ENCODE peak calls at places on chromosomes 13 and 19, in eight cellular contexts. One of them, this sample, is unnamed.

GRCh38 chr19:44741841-44742352 is 6.6 kb upstream of the BCL3 start:
- DNase-seq in psoas muscle: peak
- DNase-seq in PC-9: peak
- DNase-seq in bronchial epithelial cell: peak
- DNase-seq in colonic mucosa: peak
- DNase-seq in foreskin fibroblast: peak
- DNase-seq in fibroblast of pulmonary artery: peak
- DNase-seq in HFF-Myc: peak
- DNase-seq in this sample: peak

GRCh38 chr19:38270587-38271167 is 6.3 kb downstream of the SPINT2 start:
- DNase-seq in psoas muscle: no peak
- DNase-seq in PC-9: no peak
- DNase-seq in bronchial epithelial cell: no peak
- DNase-seq in colonic mucosa: no peak
- DNase-seq in foreskin fibroblast: no peak
- DNase-seq in fibroblast of pulmonary artery: no peak
- DNase-seq in HFF-Myc: no peak
- DNase-seq in this sample: no peak

GRCh38 chr13:21823949-21824348 is 153.1 kb downstream of the FGF9 start:
- DNase-seq in psoas muscle: no peak
- DNase-seq in PC-9: no peak
- DNase-seq in bronchial epithelial cell: no peak
- DNase-seq in colonic mucosa: no peak
- DNase-seq in foreskin fibroblast: no peak
- DNase-seq in fibroblast of pulmonary artery: no peak
- DNase-seq in HFF-Myc: no peak
- DNase-seq in this sample: no peak

GRCh38 chr13:114134944-114135610 is 2.7 kb upstream of the RASA3 start:
- DNase-seq in psoas muscle: peak
- DNase-seq in PC-9: no peak
- DNase-seq in bronchial epithelial cell: no peak
- DNase-seq in colonic mucosa: no peak
- DNase-seq in foreskin fibroblast: no peak
- DNase-seq in fibroblast of pulmonary artery: no peak
- DNase-seq in HFF-Myc: no peak
- DNase-seq in this sample: no peak

GRCh38 chr19:44720945-44721344 is 22.0 kb downstream of the CEACAM16 start:
- DNase-seq in psoas muscle: no peak
- DNase-seq in PC-9: no peak
- DNase-seq in bronchial epithelial cell: no peak
- DNase-seq in colonic mucosa: no peak
- DNase-seq in foreskin fibroblast: no peak
- DNase-seq in fibroblast of pulmonary artery: no peak
- DNase-seq in HFF-Myc: no peak
- DNase-seq in this sample: peak

GRCh38 chr19:34226036-34226435 is 28.3 kb upstream of the GARRE1 start:
- DNase-seq in psoas muscle: no peak
- DNase-seq in PC-9: no peak
- DNase-seq in bronchial epithelial cell: no peak
- DNase-seq in colonic mucosa: no peak
- DNase-seq in foreskin fibroblast: no peak
- DNase-seq in fibroblast of pulmonary artery: no peak
- DNase-seq in HFF-Myc: no peak
- DNase-seq in this sample: no peak

GRCh38 chr19:23851966-23852365 is 62.7 kb upstream of the ZNF726 start:
- DNase-seq in psoas muscle: no peak
- DNase-seq in PC-9: no peak
- DNase-seq in bronchial epithelial cell: no peak
- DNase-seq in colonic mucosa: no peak
- DNase-seq in foreskin fibroblast: no peak
- DNase-seq in fibroblast of pulmonary artery: no peak
- DNase-seq in HFF-Myc: no peak
- DNase-seq in this sample: no peak

GRCh38 chr13:112980441-112980840 is 11.4 kb downstream of the MCF2L start:
- DNase-seq in psoas muscle: no peak
- DNase-seq in PC-9: no peak
- DNase-seq in bronchial epithelial cell: no peak
- DNase-seq in colonic mucosa: no peak
- DNase-seq in foreskin fibroblast: no peak
- DNase-seq in fibroblast of pulmonary artery: no peak
- DNase-seq in HFF-Myc: no peak
- DNase-seq in this sample: no peak

GRCh38 chr13:48496796-48497195 is 36.1 kb downstream of the RCBTB2 start:
- DNase-seq in psoas muscle: no peak
- DNase-seq in PC-9: no peak
- DNase-seq in bronchial epithelial cell: no peak
- DNase-seq in colonic mucosa: no peak
- DNase-seq in foreskin fibroblast: no peak
- DNase-seq in fibroblast of pulmonary artery: no peak
- DNase-seq in HFF-Myc: no peak
- DNase-seq in this sample: no peak

GRCh38 chr13:99892866-99893504 is 78.6 kb downstream of the ZIC5 start:
- DNase-seq in psoas muscle: no peak
- DNase-seq in PC-9: no peak
- DNase-seq in bronchial epithelial cell: no peak
- DNase-seq in colonic mucosa: no peak
- DNase-seq in foreskin fibroblast: no peak
- DNase-seq in fibroblast of pulmonary artery: no peak
- DNase-seq in HFF-Myc: no peak
- DNase-seq in this sample: no peak

GRCh38 chr19:584240-585001 is 5.3 kb upstream of the HCN2 start:
- DNase-seq in psoas muscle: peak
- DNase-seq in PC-9: peak
- DNase-seq in bronchial epithelial cell: no peak
- DNase-seq in colonic mucosa: no peak
- DNase-seq in foreskin fibroblast: peak
- DNase-seq in fibroblast of pulmonary artery: peak
- DNase-seq in HFF-Myc: no peak
- DNase-seq in this sample: peak

GRCh38 chr13:75196112-75196855 is 285.7 kb downstream of the TBC1D4 start:
- DNase-seq in psoas muscle: no peak
- DNase-seq in PC-9: no peak
- DNase-seq in bronchial epithelial cell: no peak
- DNase-seq in colonic mucosa: no peak
- DNase-seq in foreskin fibroblast: peak
- DNase-seq in fibroblast of pulmonary artery: peak
- DNase-seq in HFF-Myc: no peak
- DNase-seq in this sample: peak

GRCh38 chr19:14472202-14472961 is 2.8 kb downstream of the PTGER1 start:
- DNase-seq in psoas muscle: peak
- DNase-seq in PC-9: peak
- DNase-seq in bronchial epithelial cell: no peak
- DNase-seq in colonic mucosa: peak
- DNase-seq in foreskin fibroblast: peak
- DNase-seq in fibroblast of pulmonary artery: peak
- DNase-seq in HFF-Myc: no peak
- DNase-seq in this sample: peak

GRCh38 chr19:17943284-17944221 is 10.7 kb downstream of the CCDC124 start:
- DNase-seq in psoas muscle: no peak
- DNase-seq in PC-9: no peak
- DNase-seq in bronchial epithelial cell: no peak
- DNase-seq in colonic mucosa: no peak
- DNase-seq in foreskin fibroblast: no peak
- DNase-seq in fibroblast of pulmonary artery: no peak
- DNase-seq in HFF-Myc: no peak
- DNase-seq in this sample: no peak

DNA sequence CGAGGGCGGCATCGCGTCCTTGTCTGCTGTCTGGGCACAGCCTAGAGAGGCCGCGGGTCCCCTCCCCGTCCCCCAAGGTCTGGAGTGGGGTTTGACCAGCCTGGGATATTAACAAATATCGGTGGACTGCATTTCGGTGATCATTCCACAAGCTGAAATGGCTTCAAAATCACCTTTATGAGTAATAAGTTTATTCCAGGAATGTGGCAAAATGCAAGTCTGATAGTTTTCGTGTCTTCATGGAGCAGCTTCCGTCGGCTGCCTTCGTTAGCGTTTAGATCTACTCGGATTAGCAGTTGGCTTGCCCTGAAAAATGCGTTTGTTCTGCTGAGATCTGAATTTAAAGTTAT is 1.1 kb upstream of the GJA3 start:
- DNase-seq in psoas muscle: no peak
- DNase-seq in PC-9: no peak
- DNase-seq in bronchial epithelial cell: no peak
- DNase-seq in colonic mucosa: no peak
- DNase-seq in foreskin fibroblast: no peak
- DNase-seq in fibroblast of pulmonary artery: no peak
- DNase-seq in HFF-Myc: no peak
- DNase-seq in this sample: no peak
- H3K4me3 ChIP-seq in psoas muscle: no peak
- H3K4me3 ChIP-seq in PC-9: no peak
- H3K4me3 ChIP-seq in bronchial epithelial cell: no peak
- H3K4me3 ChIP-seq in colonic mucosa: no peak
- H3K4me3 ChIP-seq in foreskin fibroblast: no peak
- H3K4me3 ChIP-seq in fibroblast of pulmonary artery: no peak
- H3K4me3 ChIP-seq in HFF-Myc: no peak
- H3K4me3 ChIP-seq in this sample: no peak

GRCh38 chr19:45931055-45931454 is 16.5 kb upstream of the NANOS2 start:
- DNase-seq in psoas muscle: peak
- DNase-seq in PC-9: no peak
- DNase-seq in bronchial epithelial cell: no peak
- DNase-seq in colonic mucosa: no peak
- DNase-seq in foreskin fibroblast: no peak
- DNase-seq in fibroblast of pulmonary artery: no peak
- DNase-seq in HFF-Myc: no peak
- DNase-seq in this sample: no peak

GRCh38 chr19:45922281-45922680 is 7.7 kb upstream of the NANOS2 start:
- DNase-seq in psoas muscle: peak
- DNase-seq in PC-9: no peak
- DNase-seq in bronchial epithelial cell: no peak
- DNase-seq in colonic mucosa: no peak
- DNase-seq in foreskin fibroblast: no peak
- DNase-seq in fibroblast of pulmonary artery: peak
- DNase-seq in HFF-Myc: no peak
- DNase-seq in this sample: peak

GRCh38 chr19:45924891-45925447 is 10.4 kb upstream of the NANOS2 start:
- DNase-seq in psoas muscle: no peak
- DNase-seq in PC-9: no peak
- DNase-seq in bronchial epithelial cell: peak
- DNase-seq in colonic mucosa: no peak
- DNase-seq in foreskin fibroblast: no peak
- DNase-seq in fibroblast of pulmonary artery: no peak
- DNase-seq in HFF-Myc: no peak
- DNase-seq in this sample: no peak

GRCh38 chr19:45929247-45929646 is 14.7 kb upstream of the NANOS2 start:
- DNase-seq in psoas muscle: peak
- DNase-seq in PC-9: no peak
- DNase-seq in bronchial epithelial cell: no peak
- DNase-seq in colonic mucosa: no peak
- DNase-seq in foreskin fibroblast: no peak
- DNase-seq in fibroblast of pulmonary artery: no peak
- DNase-seq in HFF-Myc: no peak
- DNase-seq in this sample: no peak

GRCh38 chr19:45927565-45928261 is 13.1 kb upstream of the NANOS2 start:
- DNase-seq in psoas muscle: peak
- DNase-seq in PC-9: peak
- DNase-seq in bronchial epithelial cell: peak
- DNase-seq in colonic mucosa: peak
- DNase-seq in foreskin fibroblast: peak
- DNase-seq in fibroblast of pulmonary artery: peak
- DNase-seq in HFF-Myc: peak
- DNase-seq in this sample: peak
- TF ChIP-seq CTCF in psoas muscle: no peak
- TF ChIP-seq CTCF in PC-9: no peak
- TF ChIP-seq CTCF in bronchial epithelial cell: no peak
- TF ChIP-seq CTCF in colonic mucosa: no peak
- TF ChIP-seq CTCF in foreskin fibroblast: no peak
- TF ChIP-seq CTCF in fibroblast of pulmonary artery: no peak
- TF ChIP-seq CTCF in HFF-Myc: no peak
- TF ChIP-seq CTCF in this sample: no peak

GRCh38 chr19:54465367-54466109 is 2.0 kb upstream of the LENG9 start:
- DNase-seq in psoas muscle: peak
- DNase-seq in PC-9: no peak
- DNase-seq in bronchial epithelial cell: no peak
- DNase-seq in colonic mucosa: peak
- DNase-seq in foreskin fibroblast: no peak
- DNase-seq in fibroblast of pulmonary artery: no peak
- DNase-seq in HFF-Myc: no peak
- DNase-seq in this sample: no peak
- H3K4me3 ChIP-seq in psoas muscle: no peak
- H3K4me3 ChIP-seq in PC-9: no peak
- H3K4me3 ChIP-seq in bronchial epithelial cell: peak
- H3K4me3 ChIP-seq in colonic mucosa: no peak
- H3K4me3 ChIP-seq in foreskin fibroblast: no peak
- H3K4me3 ChIP-seq in fibroblast of pulmonary artery: no peak
- H3K4me3 ChIP-seq in HFF-Myc: no peak
- H3K4me3 ChIP-seq in this sample: no peak

GRCh38 chr13:27016871-27017270 is 154.7 kb downstream of the USP12 start:
- DNase-seq in psoas muscle: no peak
- DNase-seq in PC-9: no peak
- DNase-seq in bronchial epithelial cell: no peak
- DNase-seq in colonic mucosa: peak
- DNase-seq in foreskin fibroblast: no peak
- DNase-seq in fibroblast of pulmonary artery: no peak
- DNase-seq in HFF-Myc: no peak
- DNase-seq in this sample: no peak

GRCh38 chr13:27020415-27020814 is 151.2 kb downstream of the USP12 start:
- DNase-seq in psoas muscle: no peak
- DNase-seq in PC-9: no peak
- DNase-seq in bronchial epithelial cell: no peak
- DNase-seq in colonic mucosa: no peak
- DNase-seq in foreskin fibroblast: no peak
- DNase-seq in fibroblast of pulmonary artery: no peak
- DNase-seq in HFF-Myc: no peak
- DNase-seq in this sample: no peak

GRCh38 chr13:27014406-27015359 is 156.9 kb downstream of the USP12 start:
- DNase-seq in psoas muscle: no peak
- DNase-seq in PC-9: no peak
- DNase-seq in bronchial epithelial cell: no peak
- DNase-seq in colonic mucosa: no peak
- DNase-seq in foreskin fibroblast: no peak
- DNase-seq in fibroblast of pulmonary artery: no peak
- DNase-seq in HFF-Myc: no peak
- DNase-seq in this sample: no peak

GRCh38 chr13:27018882-27019281 is 152.7 kb downstream of the USP12 start:
- DNase-seq in psoas muscle: no peak
- DNase-seq in PC-9: no peak
- DNase-seq in bronchial epithelial cell: no peak
- DNase-seq in colonic mucosa: no peak
- DNase-seq in foreskin fibroblast: no peak
- DNase-seq in fibroblast of pulmonary artery: no peak
- DNase-seq in HFF-Myc: no peak
- DNase-seq in this sample: no peak

DNA sequence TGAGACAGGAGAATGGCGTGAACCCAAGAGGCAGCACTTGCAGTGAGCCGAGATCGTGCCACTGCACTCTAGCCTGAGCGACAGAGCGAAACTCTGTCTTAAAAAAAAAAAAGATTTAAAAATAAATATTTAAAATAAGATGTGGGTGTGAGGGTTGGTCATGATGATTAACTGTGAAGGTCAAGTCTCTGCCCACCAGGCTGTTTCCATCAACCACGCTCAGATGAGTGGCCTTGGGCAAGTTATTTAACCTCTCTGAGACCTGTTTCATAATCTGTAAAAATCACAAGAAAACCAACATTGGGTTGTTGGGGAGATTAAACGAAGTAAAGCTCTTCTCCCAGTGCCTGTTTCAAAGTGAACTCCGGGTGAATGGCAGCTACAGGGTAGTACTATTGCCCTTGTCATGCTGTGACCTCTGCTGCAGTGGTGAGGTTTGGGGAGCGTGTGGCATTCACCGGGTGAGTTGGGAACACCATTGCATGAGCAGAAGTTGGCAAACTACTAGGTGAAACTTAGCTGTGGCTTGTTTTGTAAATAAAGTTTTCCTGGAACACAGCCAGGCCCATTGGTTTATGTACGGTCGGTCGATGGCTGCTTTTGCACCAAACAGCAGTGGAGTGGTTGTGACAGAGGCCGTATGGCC is 153.3 kb downstream of the USP12 start:
- DNase-seq in psoas muscle: no peak
- DNase-seq in PC-9: no peak
- DNase-seq in bronchial epithelial cell: no peak
- DNase-seq in colonic mucosa: no peak
- DNase-seq in foreskin fibroblast: no peak
- DNase-seq in fibroblast of pulmonary artery: no peak
- DNase-seq in HFF-Myc: no peak
- DNase-seq in this sample: no peak
- TF ChIP-seq CTCF in psoas muscle: no peak
- TF ChIP-seq CTCF in PC-9: no peak
- TF ChIP-seq CTCF in bronchial epithelial cell: no peak
- TF ChIP-seq CTCF in colonic mucosa: no peak
- TF ChIP-seq CTCF in foreskin fibroblast: no peak
- TF ChIP-seq CTCF in fibroblast of pulmonary artery: no peak
- TF ChIP-seq CTCF in HFF-Myc: no peak
- TF ChIP-seq CTCF in this sample: no peak

This sample was measured in fibroblast of mammary gland.